ENCODE peak calls at places on chromosomes 3 and 15, in nine cellular contexts. T is A673, J is HFFc6, G is GM13977, M is fibroblast of pulmonary artery, E is D721Med, P is fibroblast of the aortic adventitia, Z is left ventricle myocardium inferior, A is activated B cell treated with CpG ODN at 0.5 μM for 24 hours. S is an unnamed sample.

GRCh38 chr3:125594581-125595011 is 701 bp downstream of the OSBPL11 start:
- DNase-seq in A (no peak), J (peak), E (no peak), M (no peak), T (no peak), G (no peak), Z (peak), P (no peak), S (peak)

GRCh38 chr3:159416854-159417253 is 571.8 kb upstream of the IL12A start:
- DNase-seq in T (no peak), A (no peak), M (peak), P (peak), G (no peak), J (no peak), E (no peak), Z (no peak), S (no peak)

GRCh38 chr3:50671331-50671730 is 3.4 kb upstream of the DOCK3 start:
- DNase-seq in Z (no peak), G (no peak), M (peak), P (peak), J (peak), E (no peak), T (peak), A (no peak), S (peak)

GRCh38 chr15:100588638-100589242 is 13.2 kb downstream of the LINS1 start:
- DNase-seq in E (no peak), M (peak), T (peak), G (no peak), J (peak), P (peak), Z (no peak), A (no peak), S (no peak)

GRCh38 chr15:69595009-69595825 is 142.6 kb downstream of the RPLP1 start:
- DNase-seq in G (no peak), M (no peak), A (no peak), Z (peak), P (peak), E (no peak), J (no peak), T (no peak), S (no peak)

GRCh38 chr15:53536479-53537120 is 222.9 kb downstream of the WDR72 start:
- DNase-seq in A (no peak), J (no peak), M (no peak), P (no peak), E (peak), T (no peak), G (no peak), Z (no peak), S (no peak)

GRCh38 chr3:77179762-77180161 is 139.9 kb downstream of the ROBO2 start:
- DNase-seq in T (no peak), Z (no peak), E (no peak), M (no peak), G (no peak), J (no peak), A (no peak), P (no peak), S (no peak)

GRCh38 chr3:36907911-36908646 is 36.8 kb downstream of the TRANK1 start:
- DNase-seq in J (peak), A (no peak), M (peak), E (no peak), T (no peak), G (no peak), P (peak), Z (peak), S (no peak)

GRCh38 chr3:192445768-192446644 is 281.3 kb downstream of the FGF12 start:
- DNase-seq in T (peak), Z (no peak), J (peak), P (no peak), A (no peak), E (no peak), M (peak), G (no peak), S (no peak)

GRCh38 chr3:83063457-83063856 is 1302.0 kb upstream of the GBE1 start:
- DNase-seq in A (no peak), P (no peak), Z (no peak), G (no peak), M (no peak), J (no peak), E (no peak), T (no peak), S (no peak)

GRCh38 chr3:194323785-194324735 is 27.1 kb downstream of the CPN2 start:
- DNase-seq in A (no peak), T (peak), P (peak), J (peak), M (peak), Z (peak), G (peak), E (no peak), S (no peak)

GRCh38 chr15:82792068-82792467 is 13.8 kb downstream of the FSD2 start:
- DNase-seq in Z (no peak), J (no peak), T (no peak), M (no peak), G (no peak), P (no peak), E (no peak), A (no peak), S (no peak)

GRCh38 chr15:33852094-33852493 is 116.2 kb upstream of the CHRM5 start:
- DNase-seq in T (no peak), E (no peak), Z (no peak), P (peak), J (peak), A (no peak), M (peak), G (no peak), S (no peak)

GRCh38 chr3:25604107-25604805 is 60.5 kb downstream of the TOP2B start:
- DNase-seq in G (no peak), M (peak), T (peak), P (peak), J (peak), Z (no peak), A (no peak), E (no peak), S (no peak)

GRCh38 chr3:24504765-24505164 is 10.1 kb upstream of the THRB start:
- DNase-seq in J (no peak), Z (no peak), P (no peak), T (no peak), M (no peak), E (no peak), G (no peak), A (no peak), S (no peak)

GRCh38 chr3:134407247-134407640 is 33.0 kb upstream of the AMOTL2 start:
- DNase-seq in A (no peak), Z (no peak), J (no peak), G (no peak), P (no peak), E (no peak), T (no peak), M (no peak), S (no peak)

GRCh38 chr3:146164951-146165350 is 4.0 kb upstream of the PLOD2 start:
- DNase-seq in P (no peak), M (no peak), J (no peak), E (no peak), A (no peak), G (no peak), Z (no peak), T (no peak), S (no peak)

GRCh38 chr3:47780727-47781325 is 867 bp downstream of the SMARCC1 start:
- DNase-seq in E (no peak), T (peak), Z (no peak), P (peak), J (peak), G (no peak), M (peak), A (no peak), S (no peak)

GRCh38 chr3:385151-385550 is 188.6 kb downstream of the CHL1 start:
- DNase-seq in T (peak), G (no peak), E (no peak), A (no peak), J (no peak), M (peak), Z (no peak), P (no peak), S (no peak)

GRCh38 chr3:175890056-175890455 is 1030.9 kb downstream of the NAALADL2 start:
- DNase-seq in P (no peak), J (no peak), T (no peak), M (no peak), Z (no peak), A (no peak), G (no peak), E (no peak), S (peak)

GRCh38 chr3:117549716-117550115 is 840.1 kb downstream of the TUSC7 start:
- DNase-seq in E (no peak), G (no peak), P (peak), Z (no peak), A (no peak), J (no peak), M (no peak), T (peak), S (no peak)
- TF ChIP-seq CTCF in E (peak), G (no peak), P (peak), Z (no peak), A (no peak), J (peak), M (no peak), T (peak), S (no peak)

GRCh38 chr15:57767526-57767925 is 61.0 kb downstream of the POLR2M start:
- DNase-seq in P (no peak), A (no peak), G (no peak), M (no peak), E (no peak), T (no peak), J (no peak), Z (no peak), S (no peak)

GRCh38 chr15:57758556-57758955 is 52.0 kb downstream of the POLR2M start:
- DNase-seq in G (no peak), T (no peak), A (no peak), J (no peak), M (no peak), P (no peak), Z (no peak), E (no peak), S (no peak)

GRCh38 chr15:57761562-57761961 is 55.0 kb downstream of the POLR2M start:
- DNase-seq in J (peak), T (no peak), A (no peak), Z (no peak), M (no peak), G (no peak), E (no peak), P (no peak), S (peak)

GRCh38 chr15:57762302-57762701 is 55.8 kb downstream of the POLR2M start:
- DNase-seq in P (no peak), A (no peak), Z (no peak), E (no peak), G (no peak), T (no peak), M (no peak), J (no peak), S (no peak)
- TF ChIP-seq CTCF in P (peak), A (no peak), Z (no peak), E (no peak), G (no peak), T (no peak), M (peak), J (peak), S (peak)

GRCh38 chr3:170222647-170223541 is 670 bp downstream of the PRKCI start:
- DNase-seq in M (peak), T (peak), P (peak), Z (no peak), J (peak), A (no peak), G (peak), E (no peak), S (no peak)
- TF ChIP-seq CTCF in M (peak), T (no peak), P (peak), Z (peak), J (peak), A (no peak), G (no peak), E (no peak), S (no peak)

DNA sequence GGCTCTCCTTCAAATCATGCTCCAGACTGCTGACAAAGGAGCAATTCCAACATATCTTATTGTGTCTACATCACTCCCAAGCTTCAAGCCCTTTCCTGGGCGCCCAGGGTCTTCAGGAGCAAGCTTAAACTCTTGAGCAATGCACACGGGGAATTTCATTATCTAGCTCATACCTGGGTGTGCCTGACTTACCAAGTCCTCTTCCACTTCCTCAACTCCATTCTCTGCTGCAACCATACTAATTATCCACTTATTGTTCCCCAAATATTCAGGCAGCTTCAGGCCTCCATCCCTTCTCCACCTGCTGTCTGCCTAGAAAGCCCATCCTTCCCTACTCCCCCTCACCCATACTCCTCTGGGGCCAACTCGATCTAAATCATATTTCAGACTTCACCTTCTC is 50.7 kb downstream of the B3GNT5 start:
- DNase-seq in J (no peak), P (no peak), A (no peak), G (no peak), M (no peak), Z (no peak), T (no peak), E (no peak), S (no peak)
- TF ChIP-seq CTCF in J (no peak), P (no peak), A (no peak), G (no peak), M (no peak), Z (no peak), T (no peak), E (no peak), S (no peak)

GRCh38 chr3:52055537-52056351 is 627 bp downstream of the DUSP7 start:
- DNase-seq in J (no peak), Z (peak), M (peak), P (peak), E (no peak), T (peak), A (peak), G (peak), S (no peak)
- TF ChIP-seq CTCF in J (no peak), Z (peak), M (peak), P (peak), E (peak), T (no peak), A (no peak), G (peak), S (peak)